ENCODE peak calls at places on chromosomes 4 and X, in eight cellular contexts. E is transverse colon, O is fibroblast of pulmonary artery, P is lower leg skin, M is adrenal gland, X is stomach, J is fibroblast of the aortic adventitia, V is pancreas. H is an unnamed sample.

GRCh38 chr4:165877291-165877690 is 4.3 kb downstream of the TLL1 start:
- DNase-seq in E (no peak), O (peak), P (no peak), M (no peak), X (no peak), J (peak), V (no peak), H (peak)

GRCh38 chr4:15837591-15837990 is 59.5 kb downstream of the CD38 start:
- DNase-seq in E (no peak), O (no peak), P (no peak), M (no peak), X (no peak), J (no peak), V (no peak), H (no peak)

GRCh38 chr4:140754918-140755810 is 1.0 kb downstream of the TBC1D9 start:
- DNase-seq in E (no peak), O (peak), P (no peak), M (no peak), X (no peak), J (no peak), V (no peak), H (no peak)

GRCh38 chrX:153821066-153821465 is 9.3 kb downstream of the PDZD4 start:
- DNase-seq in E (no peak), O (no peak), P (no peak), M (no peak), X (no peak), J (no peak), V (no peak), H (no peak)

GRCh38 chrX:145524931-145525330 is 277.6 kb downstream of the SPANXN1 start:
- DNase-seq in E (no peak), O (no peak), P (no peak), M (no peak), X (no peak), J (no peak), V (no peak), H (no peak)

GRCh38 chrX:141341341-141341740 is 99.0 kb upstream of the SPANXC start:
- DNase-seq in E (no peak), O (peak), P (no peak), M (no peak), X (no peak), J (peak), V (no peak), H (peak)

GRCh38 chr4:144449623-144450022 is 196.3 kb upstream of the HHIP start:
- DNase-seq in E (no peak), O (peak), P (peak), M (no peak), X (no peak), J (peak), V (no peak), H (peak)

GRCh38 chr4:123444298-123444731 is 47.7 kb downstream of the SPRY1 start:
- DNase-seq in E (peak), O (peak), P (no peak), M (peak), X (no peak), J (peak), V (peak), H (peak)

GRCh38 chr4:62881901-62882300 is 1527.3 kb downstream of the TECRL start:
- DNase-seq in E (no peak), O (no peak), P (no peak), M (no peak), X (no peak), J (no peak), V (no peak), H (no peak)

GRCh38 chr4:56310401-56310800 is 76.9 kb downstream of the AASDH start:
- DNase-seq in E (no peak), O (no peak), P (no peak), M (no peak), X (no peak), J (no peak), V (no peak), H (no peak)

GRCh38 chr4:97349468-97350186 is 793.6 kb downstream of the STPG2 start:
- DNase-seq in E (no peak), O (no peak), P (no peak), M (no peak), X (no peak), J (no peak), V (no peak), H (no peak)

GRCh38 chr4:83272900-83273299 is 11.7 kb downstream of the COQ2 start:
- DNase-seq in E (no peak), O (no peak), P (no peak), M (no peak), X (no peak), J (no peak), V (no peak), H (no peak)

GRCh38 chr4:73599182-73599581 is 21.1 kb downstream of the RASSF6 start:
- DNase-seq in E (peak), O (peak), P (no peak), M (no peak), X (peak), J (peak), V (peak), H (peak)

GRCh38 chrX:97756879-97757278 is 873.2 kb downstream of the RPA4 start:
- DNase-seq in E (no peak), O (no peak), P (no peak), M (no peak), X (no peak), J (no peak), V (no peak), H (no peak)

GRCh38 chrX:15512401-15512965 is 11.9 kb downstream of the BMX start:
- DNase-seq in E (no peak), O (peak), P (no peak), M (no peak), X (no peak), J (no peak), V (no peak), H (no peak)

GRCh38 chr4:86556791-86557415 is 37.2 kb upstream of the PTPN13 start:
- DNase-seq in E (no peak), O (peak), P (no peak), M (no peak), X (no peak), J (peak), V (no peak), H (peak)

GRCh38 chr4:88018471-88018870 is 11.0 kb downstream of the PKD2 start:
- DNase-seq in E (no peak), O (peak), P (no peak), M (no peak), X (no peak), J (peak), V (no peak), H (peak)

GRCh38 chr4:119632216-119632615 is 3.6 kb upstream of the PDE5A start:
- DNase-seq in E (no peak), O (peak), P (no peak), M (no peak), X (no peak), J (peak), V (no peak), H (peak)

GRCh38 chr4:83204731-83205130 is 79.9 kb downstream of the COQ2 start:
- DNase-seq in E (no peak), O (no peak), P (no peak), M (no peak), X (no peak), J (no peak), V (no peak), H (no peak)

GRCh38 chr4:99043346-99043745 is 45.2 kb downstream of the ADH5 start:
- DNase-seq in E (no peak), O (no peak), P (no peak), M (no peak), X (no peak), J (no peak), V (no peak), H (no peak)

GRCh38 chr4:114103908-114104307 is 124.5 kb upstream of the ARSJ start:
- DNase-seq in E (no peak), O (no peak), P (no peak), M (no peak), X (no peak), J (no peak), V (no peak), H (no peak)

GRCh38 chrX:103254171-103254824 is 657 bp downstream of the TCEAL8 start:
- DNase-seq in E (peak), O (peak), P (no peak), M (peak), X (peak), J (peak), V (peak), H (peak)

DNA sequence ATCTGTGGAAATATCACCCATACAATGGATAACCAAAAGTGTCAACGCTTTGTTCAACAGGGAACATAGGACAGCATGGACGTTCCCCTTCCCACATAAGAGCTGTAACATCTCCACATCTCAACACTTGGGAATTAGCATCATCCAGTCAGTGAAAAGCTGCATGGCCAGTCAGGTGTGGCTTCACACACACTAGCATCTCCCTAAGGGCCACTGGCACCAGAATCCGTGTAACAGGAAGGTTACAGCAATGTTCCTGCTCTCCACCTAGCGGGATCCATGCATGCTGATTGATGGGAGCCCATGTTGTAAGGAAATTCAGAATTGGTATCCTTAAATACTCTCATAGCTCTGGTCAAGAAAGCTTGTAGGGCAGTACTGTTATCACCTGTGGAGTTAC is 78.8 kb downstream of the EVC2 start:
- DNase-seq in E (no peak), O (no peak), P (peak), M (no peak), X (no peak), J (no peak), V (no peak), H (no peak)
- H3K4me3 ChIP-seq in E (no peak), O (no peak), P (no peak), M (no peak), X (no peak), J (no peak), V (no peak), H (no peak)

DNA sequence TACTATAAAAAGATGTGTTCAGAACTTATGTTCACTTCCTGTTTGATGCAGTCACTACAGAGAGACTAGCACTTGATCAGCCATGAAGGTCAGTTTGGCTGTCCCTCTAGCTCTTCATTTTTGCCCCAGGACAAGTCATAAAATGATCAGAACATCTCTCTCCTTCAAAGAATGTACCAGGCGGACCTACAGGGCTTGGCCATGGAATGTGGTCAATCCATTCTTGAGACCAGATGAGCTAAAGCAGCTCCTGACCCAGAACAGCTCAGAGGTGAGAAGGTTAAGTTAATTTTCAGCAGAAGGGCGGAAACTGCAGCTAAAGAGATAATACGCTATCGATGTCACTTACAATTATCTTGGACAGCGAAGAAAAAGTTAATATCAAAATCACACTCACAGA is 49.2 kb upstream of the TAB3 start:
- DNase-seq in E (no peak), O (no peak), P (no peak), M (no peak), X (no peak), J (no peak), V (no peak), H (no peak)
- TF ChIP-seq CTCF in E (no peak), O (no peak), P (no peak), M (no peak), X (no peak), J (no peak), V (no peak), H (no peak)

GRCh38 chr4:41256131-41256739 is 493 bp upstream of the UCHL1 start:
- DNase-seq in E (no peak), O (peak), P (no peak), M (no peak), X (no peak), J (peak), V (no peak), H (no peak)

GRCh38 chr4:41257257-41257900 is 651 bp downstream of the UCHL1 start:
- DNase-seq in E (peak), O (peak), P (peak), M (peak), X (peak), J (peak), V (peak), H (peak)

GRCh38 chr4:41258783-41259182 is 2.1 kb downstream of the UCHL1 start:
- DNase-seq in E (no peak), O (peak), P (no peak), M (no peak), X (no peak), J (peak), V (no peak), H (peak)

GRCh38 chr4:41256740-41257256 is at the start of gene UCHL1:
- DNase-seq in E (peak), O (peak), P (no peak), M (peak), X (peak), J (peak), V (no peak), H (peak)

DNA sequence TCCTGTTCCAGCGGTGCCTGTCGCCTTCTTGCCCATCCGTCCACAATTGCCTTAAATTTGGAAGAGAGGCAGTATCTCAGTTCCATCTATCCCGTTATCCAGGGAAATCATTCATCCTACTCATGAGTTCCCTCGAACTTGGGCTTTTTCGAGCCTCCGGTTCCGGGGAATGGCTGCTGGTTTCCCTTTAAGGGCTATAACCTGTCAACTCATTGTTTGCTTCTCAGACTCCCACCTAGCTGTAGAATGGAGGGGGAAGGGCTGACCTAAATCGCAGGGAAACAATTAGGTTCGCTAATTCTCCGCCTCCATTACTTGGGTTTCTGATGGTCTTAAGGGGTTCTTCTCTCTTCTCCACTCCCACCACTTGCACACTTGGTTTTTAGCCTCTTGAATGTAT is 1.2 kb downstream of the UCHL1 start:
- DNase-seq in E (no peak), O (no peak), P (no peak), M (no peak), X (no peak), J (peak), V (no peak), H (no peak)
- H3K4me3 ChIP-seq in E (peak), O (peak), P (no peak), M (no peak), X (peak), J (peak), V (peak), H (peak)

GRCh38 chr4:158176108-158176507 is 3.3 kb upstream of the GASK1B start:
- DNase-seq in E (peak), O (no peak), P (no peak), M (no peak), X (peak), J (peak), V (no peak), H (peak)
- TF ChIP-seq CTCF in E (no peak), O (no peak), P (no peak), M (no peak), X (no peak), J (no peak), V (no peak), H (no peak)